ENCODE peak calls at places on chromosome 7, in five cellular contexts. One of them, this sample, is unnamed.

GRCh38 chr7:85748861-85749260 is 562.0 kb upstream of the SEMA3D start:
- DNase-seq in IMR-90: no peak
- DNase-seq in neuronal stem cell: no peak
- DNase-seq in H1: no peak
- DNase-seq in H9: no peak
- DNase-seq in this sample: no peak

GRCh38 chr7:7917593-7917992 is 51.0 kb upstream of the GLCCI1 start:
- DNase-seq in neuronal stem cell: no peak
- DNase-seq in IMR-90: no peak
- DNase-seq in H1: no peak
- DNase-seq in H9: no peak
- DNase-seq in this sample: no peak

GRCh38 chr7:48512892-48513291 is 341.6 kb downstream of the ABCA13 start:
- DNase-seq in H9: no peak
- DNase-seq in H1: no peak
- DNase-seq in neuronal stem cell: no peak
- DNase-seq in IMR-90: no peak
- DNase-seq in this sample: no peak

GRCh38 chr7:47474937-47475879 is 106.7 kb downstream of the TNS3 start:
- DNase-seq in H9: peak; percentile 93
- DNase-seq in neuronal stem cell: no peak
- DNase-seq in IMR-90: peak; percentile 96
- DNase-seq in H1: peak; percentile 54
- DNase-seq in this sample: peak; percentile 99

GRCh38 chr7:131327049-131327625 is 539 bp upstream of the MKLN1 start:
- DNase-seq in neuronal stem cell: no peak
- DNase-seq in IMR-90: peak; percentile 79
- DNase-seq in H1: no peak
- DNase-seq in H9: peak; percentile 57
- DNase-seq in this sample: peak; percentile 91

GRCh38 chr7:131221061-131221460 is 106.6 kb upstream of the MKLN1 start:
- DNase-seq in neuronal stem cell: no peak
- DNase-seq in H1: no peak
- DNase-seq in H9: no peak
- DNase-seq in IMR-90: no peak
- DNase-seq in this sample: no peak

GRCh38 chr7:80659120-80660055 is 20.9 kb downstream of the CD36 start:
- DNase-seq in neuronal stem cell: no peak
- DNase-seq in H9: no peak
- DNase-seq in IMR-90: peak; percentile 62
- DNase-seq in H1: no peak
- DNase-seq in this sample: peak; percentile 38

GRCh38 chr7:102012941-102013461 is 195.6 kb downstream of the CUX1 start:
- DNase-seq in H9: no peak
- DNase-seq in H1: no peak
- DNase-seq in neuronal stem cell: no peak
- DNase-seq in IMR-90: peak; percentile 84
- DNase-seq in this sample: no peak

GRCh38 chr7:47572101-47572460 is 9.8 kb downstream of the TNS3 start:
- DNase-seq in IMR-90: no peak
- DNase-seq in H1: no peak
- DNase-seq in neuronal stem cell: no peak
- DNase-seq in H9: no peak
- DNase-seq in this sample: no peak

GRCh38 chr7:134552105-134552504 is 3.2 kb downstream of the AKR1B15 start:
- DNase-seq in H9: peak; percentile 51
- DNase-seq in neuronal stem cell: no peak
- DNase-seq in H1: no peak
- DNase-seq in IMR-90: peak; percentile 20
- DNase-seq in this sample: no peak

GRCh38 chr7:134546903-134547737 is 1.8 kb upstream of the AKR1B15 start:
- DNase-seq in IMR-90: peak; percentile 62
- DNase-seq in neuronal stem cell: peak; percentile 72
- DNase-seq in H1: no peak
- DNase-seq in H9: peak; percentile 87
- DNase-seq in this sample: no peak

GRCh38 chr7:134548877-134549276 is at the start of gene AKR1B15:
- DNase-seq in neuronal stem cell: no peak
- DNase-seq in H9: no peak
- DNase-seq in IMR-90: peak; percentile 55
- DNase-seq in H1: no peak
- DNase-seq in this sample: peak; percentile 51

GRCh38 chr7:134547738-134548054 is 1.2 kb upstream of the AKR1B15 start:
- DNase-seq in neuronal stem cell: no peak
- DNase-seq in IMR-90: peak; percentile 74
- DNase-seq in H9: no peak
- DNase-seq in H1: peak; percentile 49
- DNase-seq in this sample: peak; percentile 80

GRCh38 chr7:134549366-134549765 is 456 bp downstream of the AKR1B15 start:
- DNase-seq in H9: no peak
- DNase-seq in H1: no peak
- DNase-seq in IMR-90: no peak
- DNase-seq in neuronal stem cell: no peak
- DNase-seq in this sample: no peak
- H2AFZ ChIP-seq in H9: no peak overlapping the region
- H2AFZ ChIP-seq in H1: peak overlapping the region; percentile 33
- H2AFZ ChIP-seq in IMR-90: no peak overlapping the region
- H2AFZ ChIP-seq in neuronal stem cell: no peak overlapping the region
- H2AFZ ChIP-seq in this sample: no peak overlapping the region

GRCh38 chr7:542131-542934 is 22.7 kb upstream of the PDGFA start:
- DNase-seq in neuronal stem cell: peak; percentile 39
- DNase-seq in H1: no peak
- DNase-seq in H9: no peak
- DNase-seq in IMR-90: no peak
- DNase-seq in this sample: no peak

GRCh38 chr7:541661-542060 is 22.0 kb upstream of the PDGFA start:
- DNase-seq in neuronal stem cell: no peak
- DNase-seq in H9: no peak
- DNase-seq in H1: no peak
- DNase-seq in IMR-90: no peak
- DNase-seq in this sample: no peak

GRCh38 chr7:543790-544527 is 24.3 kb upstream of the PDGFA start:
- DNase-seq in H1: no peak
- DNase-seq in IMR-90: peak; percentile 13
- DNase-seq in H9: no peak
- DNase-seq in neuronal stem cell: no peak
- DNase-seq in this sample: no peak

GRCh38 chr7:544528-545221 is 25.0 kb upstream of the PDGFA start:
- DNase-seq in IMR-90: no peak
- DNase-seq in H1: no peak
- DNase-seq in neuronal stem cell: no peak
- DNase-seq in H9: no peak
- DNase-seq in this sample: no peak

DNA sequence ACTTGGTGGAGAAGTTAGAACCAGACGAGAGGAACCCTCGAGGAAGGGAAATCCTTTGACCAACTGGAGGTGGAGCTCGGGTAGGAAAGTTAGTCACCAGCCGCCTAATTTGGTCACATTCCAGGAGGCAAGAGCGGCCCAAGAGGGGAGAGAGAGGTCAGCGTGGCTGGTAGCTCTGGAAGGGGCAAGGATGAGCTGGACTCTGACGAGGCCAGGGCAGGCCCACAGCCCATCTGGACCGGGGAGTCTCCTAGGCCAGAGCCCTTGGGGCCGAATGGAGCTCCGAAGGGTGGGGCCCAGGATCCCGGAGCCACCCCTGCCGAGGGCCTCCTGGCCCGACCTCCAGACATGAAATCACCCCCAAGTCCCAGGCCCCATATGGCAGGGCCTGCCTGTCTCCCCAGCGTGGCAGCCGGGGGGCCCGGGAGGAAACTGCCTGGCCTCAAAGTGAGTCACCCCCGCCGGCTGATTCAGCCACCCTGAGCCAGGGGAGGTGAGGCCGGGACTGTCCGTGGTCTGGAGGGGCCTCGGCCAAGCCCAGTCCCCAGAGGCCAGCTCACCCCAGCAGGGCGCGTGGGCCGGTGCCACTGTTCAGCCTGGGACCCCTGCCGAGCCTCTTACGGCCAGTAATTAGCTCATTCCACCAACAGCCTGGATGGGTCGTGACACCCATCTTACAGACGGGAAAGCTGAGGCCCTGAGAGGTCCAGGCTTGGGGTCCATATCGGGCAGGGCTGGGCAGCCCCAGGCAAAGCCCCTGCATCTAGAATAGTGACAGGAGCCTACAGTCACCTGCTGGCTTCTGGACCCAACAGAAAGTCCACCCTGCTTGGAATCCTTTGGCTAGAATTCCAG is 23.5 kb upstream of the PDGFA start:
- DNase-seq in H9: no peak
- DNase-seq in neuronal stem cell: no peak
- DNase-seq in H1: no peak
- DNase-seq in IMR-90: peak; percentile 91
- DNase-seq in this sample: peak; percentile 97
- H3K14ac ChIP-seq in H9: no peak overlapping the region
- H3K14ac ChIP-seq in neuronal stem cell: no peak overlapping the region
- H3K14ac ChIP-seq in H1: no peak overlapping the region
- H3K14ac ChIP-seq in IMR-90: peak overlapping the region; percentile 95
- H3K14ac ChIP-seq in this sample: no peak overlapping the region

GRCh38 chr7:25894902-25895791 is 256.9 kb upstream of the NFE2L3 start:
- DNase-seq in H9: peak; percentile 70
- DNase-seq in H1: no peak
- DNase-seq in IMR-90: peak; percentile 2
- DNase-seq in neuronal stem cell: peak; percentile 51
- DNase-seq in this sample: peak; percentile 38
- H2AFZ ChIP-seq in H9: no peak overlapping the region
- H2AFZ ChIP-seq in H1: peak overlapping the region; percentile 67
- H2AFZ ChIP-seq in IMR-90: peak overlapping the region; percentile 4
- H2AFZ ChIP-seq in neuronal stem cell: peak overlapping the region; percentile 78
- H2AFZ ChIP-seq in this sample: peak overlapping the region; percentile 31

DNA sequence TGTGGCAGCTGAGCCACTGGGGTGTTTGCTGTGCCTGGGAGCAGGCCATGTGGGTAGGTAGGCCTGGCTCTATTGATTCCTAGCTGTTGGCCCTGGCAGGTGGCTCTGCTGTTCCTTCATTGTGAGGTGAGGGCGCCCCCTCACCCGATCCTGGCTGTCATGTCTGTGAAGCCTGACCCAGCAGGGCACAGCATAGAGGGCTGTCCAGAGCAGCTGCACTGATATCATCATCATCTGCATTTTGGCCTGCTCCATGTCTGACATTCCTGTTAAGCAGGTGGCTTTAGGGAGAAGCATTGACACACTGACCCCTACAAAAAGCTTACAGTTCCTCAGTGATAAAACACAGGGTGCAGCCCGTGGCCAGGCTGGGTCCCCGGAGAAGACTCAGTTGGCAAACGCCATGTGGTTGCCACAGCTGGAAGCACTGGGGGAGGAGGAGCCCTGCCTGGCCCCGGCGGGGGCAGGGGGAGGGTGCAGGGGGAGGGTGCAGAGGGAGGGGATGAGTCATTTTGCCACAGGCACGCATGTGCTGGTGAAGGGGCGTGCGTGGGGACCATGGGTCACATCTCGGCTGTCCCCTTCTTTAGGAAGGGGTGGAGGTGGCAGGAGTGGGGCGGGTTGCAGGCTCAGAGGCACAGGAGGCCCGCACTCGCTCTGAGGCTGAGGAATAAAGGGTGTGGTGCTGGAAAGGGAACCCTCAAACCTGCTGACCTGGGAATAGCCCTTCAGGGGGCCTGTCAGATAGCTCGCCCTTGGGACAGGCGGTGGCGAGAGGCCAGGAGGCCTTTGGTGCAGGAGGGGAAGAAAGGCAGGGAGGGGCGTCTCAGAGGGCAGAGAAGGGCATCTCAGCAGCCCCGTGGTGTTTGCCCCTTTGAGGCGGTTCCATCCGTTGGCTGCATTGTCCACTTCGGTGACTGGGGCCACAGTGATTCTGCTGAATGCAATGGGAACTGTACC is 31.6 kb downstream of the IKZF1 start:
- DNase-seq in IMR-90: no peak
- DNase-seq in neuronal stem cell: no peak
- DNase-seq in H1: no peak
- DNase-seq in H9: no peak
- DNase-seq in this sample: no peak
- H3K14ac ChIP-seq in IMR-90: no peak overlapping the region
- H3K14ac ChIP-seq in neuronal stem cell: no peak overlapping the region
- H3K14ac ChIP-seq in H1: no peak overlapping the region
- H3K14ac ChIP-seq in H9: no peak overlapping the region
- H3K14ac ChIP-seq in this sample: no peak overlapping the region

GRCh38 chr7:43458746-43459337 is 124.1 kb upstream of the STK17A start:
- DNase-seq in H1: no peak
- DNase-seq in neuronal stem cell: no peak
- DNase-seq in IMR-90: no peak
- DNase-seq in H9: no peak
- DNase-seq in this sample: no peak

GRCh38 chr7:43450894-43451293 is 132.0 kb upstream of the STK17A start:
- DNase-seq in IMR-90: no peak
- DNase-seq in neuronal stem cell: no peak
- DNase-seq in H9: no peak
- DNase-seq in H1: no peak
- DNase-seq in this sample: no peak

GRCh38 chr7:43458330-43458729 is 124.6 kb upstream of the STK17A start:
- DNase-seq in H1: no peak
- DNase-seq in IMR-90: no peak
- DNase-seq in neuronal stem cell: no peak
- DNase-seq in H9: no peak
- DNase-seq in this sample: no peak

GRCh38 chr7:43456200-43456599 is 126.7 kb upstream of the STK17A start:
- DNase-seq in neuronal stem cell: no peak
- DNase-seq in H9: no peak
- DNase-seq in IMR-90: no peak
- DNase-seq in H1: no peak
- DNase-seq in this sample: no peak

GRCh38 chr7:43454936-43455518 is 127.9 kb upstream of the STK17A start:
- DNase-seq in H1: no peak
- DNase-seq in neuronal stem cell: peak; percentile 49
- DNase-seq in IMR-90: peak; percentile 42
- DNase-seq in H9: no peak
- DNase-seq in this sample: peak; percentile 56
- H2AFZ ChIP-seq in H1: peak overlapping the region; percentile 93
- H2AFZ ChIP-seq in neuronal stem cell: peak overlapping the region; percentile 51
- H2AFZ ChIP-seq in IMR-90: peak overlapping the region; percentile 84
- H2AFZ ChIP-seq in H9: peak overlapping the region; percentile 88
- H2AFZ ChIP-seq in this sample: no peak overlapping the region

DNA sequence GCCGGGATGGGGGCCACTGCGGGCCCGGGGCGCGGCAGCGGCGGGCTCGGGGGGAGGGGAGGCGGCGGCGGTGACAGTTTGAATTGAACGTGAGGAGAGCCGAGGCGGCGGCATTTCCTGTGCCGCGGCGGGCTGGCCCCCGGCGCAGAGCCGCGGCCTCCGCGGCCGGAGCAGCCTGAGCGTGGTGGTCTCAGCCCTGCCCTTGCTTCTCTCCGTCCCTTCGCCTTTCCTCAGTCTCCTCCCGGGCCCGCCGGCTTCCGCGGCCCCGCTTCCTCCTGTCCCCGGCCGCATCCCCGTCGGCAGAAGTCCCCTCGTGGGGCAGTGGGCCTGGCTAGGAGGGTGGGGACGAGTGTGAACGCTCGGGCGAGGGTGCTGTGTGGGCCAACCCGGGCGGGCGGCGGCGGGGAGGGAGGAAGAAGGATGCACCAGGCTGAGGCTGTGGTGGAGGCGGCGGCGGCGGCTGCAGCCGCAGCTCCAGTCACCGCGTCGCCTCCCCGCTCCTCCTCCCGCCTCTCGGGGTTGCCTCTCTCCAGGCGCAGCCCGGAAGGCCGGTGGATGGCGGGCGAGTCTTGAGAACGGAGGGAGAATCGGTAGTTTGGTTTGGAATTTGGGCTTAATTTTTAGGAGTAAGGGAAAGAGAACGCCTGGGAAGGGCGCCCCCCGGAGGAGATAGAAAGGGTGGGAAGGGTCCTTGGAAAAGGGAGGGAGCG is 690 bp downstream of the SEPTIN7 start:
- DNase-seq in H1: no peak
- DNase-seq in H9: peak; percentile 57
- DNase-seq in neuronal stem cell: peak; percentile 48
- DNase-seq in IMR-90: peak; percentile 65
- DNase-seq in this sample: peak; percentile 81
- H3K14ac ChIP-seq in H1: no peak overlapping the region
- H3K14ac ChIP-seq in H9: peak overlapping the region; percentile 81
- H3K14ac ChIP-seq in neuronal stem cell: peak overlapping the region; percentile 97
- H3K14ac ChIP-seq in IMR-90: peak overlapping the region; percentile 43
- H3K14ac ChIP-seq in this sample: peak overlapping the region; percentile 95